ENCODE peak calls at places on chromosomes 16 and 17, in seven cellular contexts. R is upper lobe of left lung, Y is GM12878, F is suprapubic skin, P is Panc1, B is endothelial cell of umbilical vein, I is spleen. E is an unnamed sample.
A peak's percentile ranks its signal among the peaks of the same experiment; 100 is the strongest.

GRCh38 chr16:4515611-4516233 is 22.9 kb downstream of the CDIP1 start:
- DNase-seq in I (peak; percentile 59), P (no peak), R (no peak), B (peak; percentile 89), Y (peak; percentile 52), F (no peak), E (no peak)

GRCh38 chr17:18986541-18987229 is 17.9 kb downstream of the FAM83G start:
- DNase-seq in F (no peak), R (no peak), I (no peak), Y (no peak), P (no peak), B (no peak), E (no peak)

GRCh38 chr17:50505731-50506130 is 2.5 kb upstream of the MYCBPAP start:
- DNase-seq in R (no peak), F (no peak), I (no peak), P (no peak), Y (no peak), B (no peak), E (no peak)

GRCh38 chr17:50779747-50780363 is 12.5 kb upstream of the ANKRD40CL start:
- DNase-seq in Y (no peak), B (no peak), F (no peak), I (no peak), P (no peak), R (no peak), E (no peak)

GRCh38 chr17:67570797-67571196 is 146.9 kb upstream of the NOL11 start:
- DNase-seq in R (no peak), Y (no peak), P (no peak), I (no peak), B (no peak), F (no peak), E (no peak)

GRCh38 chr17:79324219-79324618 is 249.6 kb downstream of the ENGASE start:
- DNase-seq in I (no peak), B (no peak), Y (no peak), F (no peak), P (no peak), R (no peak), E (no peak)

GRCh38 chr16:71796501-71796900 is 12.1 kb downstream of the AP1G1 start:
- DNase-seq in I (no peak), P (no peak), R (no peak), F (no peak), Y (no peak), B (no peak), E (no peak)

GRCh38 chr16:11319529-11320146 is 25.6 kb upstream of the RMI2 start:
- DNase-seq in B (no peak), Y (no peak), I (no peak), P (no peak), F (no peak), R (no peak), E (no peak)

GRCh38 chr16:49858200-49859129 is 2.6 kb upstream of the ZNF423 start:
- DNase-seq in P (no peak), B (peak; percentile 22), I (no peak), Y (no peak), F (no peak), R (no peak), E (peak; percentile 58)

GRCh38 chr16:52912565-52913173 is 140.0 kb downstream of the CHD9NB start:
- DNase-seq in P (peak; percentile 55), R (peak; percentile 56), Y (peak; percentile 11), I (no peak), B (peak; percentile 48), F (peak; percentile 65), E (peak; percentile 75)

GRCh38 chr17:39979865-39980401 is 674 bp upstream of the PSMD3 start:
- DNase-seq in Y (no peak), P (peak; percentile 10), B (no peak), R (no peak), F (no peak), I (no peak), E (peak; percentile 23)

GRCh38 chr16:87058728-87059250 is 258.4 kb downstream of the C16orf95 start:
- DNase-seq in P (no peak), R (no peak), Y (no peak), B (no peak), F (no peak), I (no peak), E (no peak)

GRCh38 chr17:75683467-75684041 is 16.4 kb downstream of the SAP30BP start:
- DNase-seq in B (no peak), P (peak; percentile 25), R (no peak), Y (no peak), I (no peak), F (no peak), E (no peak)

GRCh38 chr16:49698931-49699715 is 156.8 kb downstream of the ZNF423 start:
- DNase-seq in B (no peak), I (no peak), P (no peak), R (no peak), F (peak; percentile 75), Y (no peak), E (no peak)

GRCh38 chr17:61416540-61417363 is 17.1 kb downstream of the TBX2 start:
- DNase-seq in R (peak; percentile 81), I (peak; percentile 88), B (peak; percentile 80), P (peak; percentile 43), F (peak; percentile 92), Y (no peak), E (peak; percentile 77)

GRCh38 chr17:68368387-68368786 is 77.1 kb downstream of the ARSG start:
- DNase-seq in B (no peak), P (no peak), R (no peak), Y (no peak), F (no peak), I (no peak), E (no peak)

GRCh38 chr17:21379080-21379711 is 3.0 kb downstream of the KCNJ12 start:
- DNase-seq in B (no peak), F (no peak), P (no peak), Y (no peak), R (no peak), I (no peak), E (peak; percentile 84)

GRCh38 chr17:79483122-79483521 is 127.7 kb downstream of the RBFOX3 start:
- DNase-seq in R (no peak), B (no peak), I (no peak), F (no peak), Y (no peak), P (no peak), E (no peak)

GRCh38 chr17:82828875-82829487 is 10.8 kb downstream of the ZNF750 start:
- DNase-seq in I (no peak), Y (no peak), P (no peak), R (no peak), F (no peak), B (no peak), E (no peak)

GRCh38 chr17:38905375-38905774 is 20.0 kb upstream of the LASP1NB start:
- DNase-seq in R (no peak), B (no peak), I (no peak), P (no peak), Y (no peak), F (no peak), E (no peak)

GRCh38 chr17:38908676-38909181 is 16.7 kb upstream of the LASP1NB start:
- DNase-seq in P (no peak), B (peak; percentile 56), R (no peak), Y (no peak), I (peak; percentile 74), F (peak; percentile 64), E (no peak)

GRCh38 chr17:38907930-38908675 is 17.3 kb upstream of the LASP1NB start:
- DNase-seq in F (peak; percentile 56), I (peak; percentile 55), P (no peak), R (no peak), B (no peak), Y (no peak), E (no peak)

GRCh38 chr17:38904892-38905291 is 20.5 kb upstream of the LASP1NB start:
- DNase-seq in P (no peak), B (no peak), I (no peak), R (no peak), F (no peak), Y (no peak), E (no peak)

GRCh38 chr17:38906429-38907172 is 18.8 kb upstream of the LASP1NB start:
- DNase-seq in R (no peak), I (no peak), Y (no peak), P (no peak), B (no peak), F (no peak), E (no peak)
- TF ChIP-seq POLR2AphosphoS5 in R (no peak), I (no peak), Y (no peak), P (no peak), B (no peak), F (no peak), E (no peak)

DNA sequence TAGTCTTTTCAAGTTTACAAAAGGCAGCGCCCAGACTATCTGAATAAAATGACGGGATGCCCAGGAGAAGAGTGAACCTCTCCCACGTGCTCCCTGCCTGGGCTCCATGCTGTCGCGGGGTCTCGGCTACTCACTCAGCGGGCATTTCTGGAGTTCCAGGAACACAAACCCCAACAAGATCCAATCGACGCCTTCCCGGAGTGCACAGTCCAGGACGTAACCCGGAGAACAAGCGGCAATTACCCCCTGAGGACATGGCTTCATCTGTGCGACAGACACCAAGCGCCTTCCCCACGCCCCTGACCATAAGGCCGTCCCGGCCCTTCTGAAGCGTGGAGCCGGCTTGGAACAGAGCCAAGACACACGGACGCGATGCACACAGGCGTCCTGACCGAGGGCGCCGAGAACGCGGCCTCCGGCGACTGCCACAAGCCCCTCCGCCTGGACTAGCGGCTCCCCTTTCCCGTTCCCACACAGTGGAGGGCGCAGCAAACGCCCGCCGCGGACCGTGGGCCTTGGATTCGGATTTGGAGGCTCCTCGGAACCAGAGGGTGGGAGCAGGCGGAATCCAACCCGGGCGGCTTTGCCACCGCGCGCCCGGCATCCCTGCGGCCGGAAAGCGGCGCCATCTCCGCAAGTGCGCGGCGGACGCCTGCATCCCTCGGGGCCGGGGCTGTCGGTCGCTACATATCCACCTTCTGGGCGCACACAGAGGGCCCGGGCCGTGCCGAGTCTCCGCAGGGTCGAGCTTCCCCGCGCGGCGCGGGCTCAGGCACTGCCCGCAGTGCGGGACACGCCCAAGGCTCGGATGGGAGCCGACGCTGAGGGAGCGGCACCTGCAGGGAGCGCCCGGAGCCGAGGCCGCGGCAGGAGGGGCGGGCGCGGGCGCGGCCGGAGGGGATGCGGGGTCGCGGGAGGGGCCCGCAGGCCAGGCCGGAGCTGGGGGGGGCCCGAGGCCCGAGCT is 725 bp downstream of the ABCA3 start:
- DNase-seq in Y (no peak), I (peak; percentile 85), B (peak; percentile 63), F (peak; percentile 78), R (peak; percentile 64), P (no peak), E (peak; percentile 60)
- TF ChIP-seq CTCF in Y (peak; percentile 19), I (no peak), B (no peak), F (no peak), R (no peak), P (no peak), E (no peak)

DNA sequence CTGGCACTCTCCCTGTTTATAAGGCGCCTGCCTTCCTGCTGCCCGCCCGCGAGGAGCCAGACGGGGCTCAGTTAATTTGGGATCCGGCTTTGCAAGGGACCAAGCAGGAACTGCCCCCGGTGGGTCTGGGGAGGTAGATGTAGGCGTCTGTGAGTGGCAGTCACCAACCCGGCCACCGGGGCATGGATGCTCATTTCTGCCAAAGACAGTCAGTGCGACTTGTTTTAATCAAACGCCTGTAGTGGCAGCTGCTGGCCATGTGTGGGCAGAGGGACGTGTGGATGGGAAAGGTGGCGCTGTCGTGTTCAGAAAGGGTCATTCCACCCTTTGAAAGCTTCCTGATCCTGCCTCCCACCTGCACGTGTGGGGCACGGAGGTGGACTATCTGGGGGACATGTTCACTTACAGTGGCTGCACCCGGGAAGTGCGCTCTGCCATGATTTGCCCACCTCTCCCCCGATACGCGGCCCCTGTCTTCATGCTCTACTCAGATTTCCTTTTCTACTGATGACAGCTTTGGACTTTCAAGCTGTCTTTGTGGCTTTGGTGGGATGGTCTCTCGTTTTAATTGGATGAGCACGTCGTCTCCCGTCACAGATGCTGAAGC is 60.3 kb upstream of the CIBAR2 start:
- DNase-seq in F (no peak), Y (no peak), B (peak; percentile 71), R (no peak), I (no peak), P (peak; percentile 30), E (no peak)
- H3K4me1 ChIP-seq in F (peaks cover 74% of the 10 kb centered on the region), Y (no peaks in the 10 kb centered on the region), B (peaks cover 60% of the 10 kb centered on the region), R (peaks cover 89% of the 10 kb centered on the region), I (peaks cover 54% of the 10 kb centered on the region), P (peaks cover 49% of the 10 kb centered on the region), E (peaks cover 16% of the 10 kb centered on the region)

GRCh38 chr16:85086347-85087291 is 25.7 kb downstream of the CIBAR2 start:
- DNase-seq in P (peak; percentile 32), I (peak; percentile 89), F (no peak), R (peak; percentile 71), B (peak; percentile 63), Y (no peak), E (peak; percentile 77)
- TF ChIP-seq POLR2AphosphoS5 in P (no peak), I (peak; percentile 47), F (no peak), R (no peak), B (no peak), Y (no peak), E (peak; percentile 25)